ENCODE peak calls at places on chromosome 17, in six cellular contexts. R is PC-3, P is neural progenitor cell, D is GM23338, A is HCT116, Y is hepatocyte. S is an unnamed sample.

GRCh38 chr17:14748036-14748715 is 447.3 kb downstream of the HS3ST3B1 start:
- DNase-seq in R (peak; percentile 88), P (no peak), D (no peak), A (no peak), Y (no peak), S (peak; percentile 36)

GRCh38 chr17:861364-861763 is 79.2 kb downstream of the MRM3 start:
- DNase-seq in R (no peak), P (no peak), D (no peak), A (no peak), Y (no peak), S (no peak)

GRCh38 chr17:40312131-40312731 is 3.3 kb downstream of the RARA start:
- DNase-seq in R (peak; percentile 59), P (no peak), D (no peak), A (no peak), Y (no peak), S (no peak)

GRCh38 chr17:73261952-73262675 is 434 bp upstream of the CPSF4L start:
- DNase-seq in R (no peak), P (peak; percentile 69), D (peak; percentile 53), A (no peak), Y (peak; percentile 63), S (no peak)

GRCh38 chr17:18122991-18123753 is 14.6 kb downstream of the MYO15A start:
- DNase-seq in R (no peak), P (no peak), D (no peak), A (no peak), Y (no peak), S (no peak)

GRCh38 chr17:2042355-2042929 is 620 bp downstream of the OVCA2 start:
- DNase-seq in R (no peak), P (peak; percentile 73), D (peak; percentile 46), A (no peak), Y (peak; percentile 77), S (no peak)

GRCh38 chr17:70920416-70920815 is 751.1 kb downstream of the KCNJ2 start:
- DNase-seq in R (no peak), P (no peak), D (no peak), A (no peak), Y (no peak), S (no peak)

GRCh38 chr17:57283203-57283971 is 27.1 kb downstream of the MSI2 start:
- DNase-seq in R (no peak), P (peak; percentile 37), D (no peak), A (no peak), Y (no peak), S (no peak)

GRCh38 chr17:74512624-74513084 is 18.6 kb downstream of the CD300LB start:
- DNase-seq in R (peak; percentile 89), P (no peak), D (no peak), A (no peak), Y (no peak), S (no peak)

GRCh38 chr17:1043601-1044251 is 46.8 kb downstream of the TIMM22 start:
- DNase-seq in R (no peak), P (peak; percentile 73), D (peak; percentile 76), A (no peak), Y (peak; percentile 51), S (no peak)

GRCh38 chr17:49365667-49366066 is 3.6 kb upstream of the ZNF652 start:
- DNase-seq in R (peak; percentile 57), P (peak; percentile 61), D (peak; percentile 68), A (peak; percentile 65), Y (peak; percentile 30), S (peak; percentile 58)

GRCh38 chr17:74632597-74632996 is 9.1 kb upstream of the CD300E start:
- DNase-seq in R (no peak), P (no peak), D (no peak), A (no peak), Y (no peak), S (no peak)

GRCh38 chr17:80869476-80869875 is 122.2 kb upstream of the CHMP6 start:
- DNase-seq in R (no peak), P (no peak), D (no peak), A (no peak), Y (no peak), S (no peak)

GRCh38 chr17:48244121-48244711 is 136.7 kb downstream of the SNX11 start:
- DNase-seq in R (peak; percentile 98), P (no peak), D (no peak), A (peak; percentile 73), Y (peak; percentile 65), S (peak; percentile 29)
- TF ChIP-seq EZH2phosphoT487 in R (no peak), P (no peak), D (no peak), A (no peak), Y (no peak), S (no peak)

GRCh38 chr17:11244781-11245180 is 3.8 kb downstream of the SHISA6 start:
- DNase-seq in R (no peak), P (no peak), D (no peak), A (no peak), Y (no peak), S (no peak)
- TF ChIP-seq CTCF in R (no peak), P (no peak), D (no peak), A (no peak), Y (no peak), S (no peak)

GRCh38 chr17:82118815-82119380 is 20.9 kb upstream of the FASN start:
- DNase-seq in R (no peak), P (peak; percentile 77), D (peak; percentile 59), A (no peak), Y (peak; percentile 19), S (no peak)
- H2AFZ ChIP-seq in R (no peak overlapping the region), P (no peak overlapping the region), D (no peak overlapping the region), A (no peak overlapping the region), Y (peak overlapping the region; percentile 63), S (no peak overlapping the region)

GRCh38 chr17:79781012-79781665 is 3.2 kb downstream of the CBX2 start:
- DNase-seq in R (no peak), P (no peak), D (no peak), A (no peak), Y (no peak), S (no peak)

GRCh38 chr17:79778504-79779087 is 648 bp downstream of the CBX2 start:
- DNase-seq in R (peak; percentile 41), P (peak; percentile 85), D (peak; percentile 75), A (no peak), Y (peak; percentile 71), S (peak; percentile 65)

GRCh38 chr17:79779088-79779529 is 1.2 kb downstream of the CBX2 start:
- DNase-seq in R (no peak), P (peak; percentile 36), D (no peak), A (no peak), Y (peak; percentile 30), S (no peak)

GRCh38 chr17:79777844-79778503 is at the start of gene CBX2:
- DNase-seq in R (peak; percentile 78), P (peak; percentile 94), D (peak; percentile 86), A (peak; percentile 32), Y (peak; percentile 93), S (peak; percentile 88)

DNA sequence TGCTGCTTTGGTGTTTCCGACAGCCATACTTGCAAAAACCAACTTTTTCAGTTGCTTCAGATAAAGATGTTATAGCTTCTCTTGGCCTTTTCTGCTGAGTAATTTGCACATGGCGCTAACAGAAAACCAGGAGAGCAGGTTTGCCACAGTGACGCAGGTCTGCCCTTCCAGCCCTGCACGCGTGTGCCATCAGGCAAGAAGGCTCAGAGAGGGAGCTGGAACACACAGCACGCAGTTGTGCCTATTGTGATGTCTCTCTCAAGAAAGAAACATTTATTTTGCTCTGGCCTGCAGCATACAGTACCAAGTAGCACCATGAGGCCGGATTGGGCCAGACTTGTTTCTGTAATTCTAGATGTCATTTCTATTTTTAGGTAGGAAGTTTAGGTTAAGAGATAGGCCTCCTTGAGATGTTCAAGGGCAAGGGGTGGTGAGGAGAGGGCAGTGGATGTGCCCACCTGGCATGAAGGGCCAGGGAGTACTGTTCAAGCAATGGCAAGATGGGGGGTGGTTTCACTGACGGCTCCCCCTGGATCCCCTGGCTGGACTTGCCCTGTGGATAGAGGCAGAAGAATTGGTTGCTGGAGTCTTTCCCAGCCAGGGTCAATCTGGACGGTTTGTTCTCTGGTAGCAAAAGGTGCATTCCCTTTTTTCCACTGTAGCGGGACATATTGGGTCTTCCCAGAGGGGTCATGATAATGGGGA is 1.9 kb downstream of the CBX2 start:
- DNase-seq in R (peak; percentile 45), P (no peak), D (no peak), A (no peak), Y (no peak), S (no peak)
- TF ChIP-seq EZH2phosphoT487 in R (no peak), P (no peak), D (no peak), A (no peak), Y (no peak), S (no peak)

GRCh38 chr17:16430650-16431049 is 15.3 kb downstream of the TRPV2 start:
- DNase-seq in R (no peak), P (no peak), D (no peak), A (no peak), Y (no peak), S (no peak)

GRCh38 chr17:16427020-16427419 is 11.6 kb downstream of the TRPV2 start:
- DNase-seq in R (no peak), P (no peak), D (no peak), A (no peak), Y (no peak), S (no peak)

GRCh38 chr17:16425698-16426659 is 10.6 kb downstream of the TRPV2 start:
- DNase-seq in R (no peak), P (no peak), D (no peak), A (no peak), Y (peak; percentile 16), S (no peak)

GRCh38 chr17:16425202-16425601 is 9.8 kb downstream of the TRPV2 start:
- DNase-seq in R (no peak), P (no peak), D (no peak), A (no peak), Y (no peak), S (no peak)

GRCh38 chr17:16428098-16428882 is 12.9 kb downstream of the TRPV2 start:
- DNase-seq in R (peak; percentile 57), P (peak; percentile 68), D (peak; percentile 83), A (no peak), Y (peak; percentile 74), S (peak; percentile 72)
- TF ChIP-seq CTCF in R (peak; percentile 90), P (peak; percentile 60), D (peak; percentile 68), A (peak; percentile 93), Y (peak; percentile 54), S (peak; percentile 81)

S was measured in OCI-LY7.